ENCODE peak calls at places on chromosomes 1 and 21, in five cellular contexts. D is GM12892, N is NCI-H524 treated with DMSO at 0.1 percent for 48 hours, R is glutamatergic neuron, P is fibroblast of pulmonary artery. Q is an unnamed sample.

GRCh38 chr21:45289655-45290515 is 2.2 kb upstream of the POFUT2 start:
- DNase-seq in D (no peak), N (no peak), R (no peak), P (peak; percentile 50), Q (no peak)

GRCh38 chr1:201562659-201563405 is 23.9 kb downstream of the NAV1 start:
- DNase-seq in D (no peak), N (no peak), R (no peak), P (peak; percentile 80), Q (no peak)

GRCh38 chr1:12508849-12509248 is 109.2 kb downstream of the DHRS3 start:
- DNase-seq in D (no peak), N (no peak), R (no peak), P (no peak), Q (no peak)

GRCh38 chr21:34189506-34189905 is 116.1 kb downstream of the MRPS6 start:
- DNase-seq in D (no peak), N (peak; percentile 87), R (no peak), P (no peak), Q (no peak)

GRCh38 chr1:9183441-9183840 is 51.1 kb upstream of the H6PD start:
- DNase-seq in D (no peak), N (no peak), R (no peak), P (no peak), Q (no peak)

GRCh38 chr1:179814513-179814838 is 63.1 kb downstream of the TOR1AIP2 start:
- DNase-seq in D (no peak), N (no peak), R (peak; percentile 52), P (no peak), Q (no peak)

GRCh38 chr1:68051475-68051874 is 1.0 kb upstream of the DIRAS3 start:
- DNase-seq in D (no peak), N (peak; percentile 33), R (peak; percentile 69), P (peak; percentile 80), Q (peak; percentile 33)

GRCh38 chr1:27430903-27431653 is 38.7 kb downstream of the GPR3 start:
- DNase-seq in D (no peak), N (no peak), R (no peak), P (peak; percentile 38), Q (no peak)

GRCh38 chr1:8299963-8300362 is 18.0 kb upstream of the SLC45A1 start:
- DNase-seq in D (no peak), N (no peak), R (no peak), P (no peak), Q (no peak)

GRCh38 chr1:198656500-198656932 is 17.7 kb downstream of the PTPRC start:
- DNase-seq in D (no peak), N (no peak), R (no peak), P (peak; percentile 24), Q (peak; percentile 36)

GRCh38 chr1:161054232-161054631 is 8.5 kb upstream of the USF1 start:
- DNase-seq in D (no peak), N (no peak), R (no peak), P (no peak), Q (no peak)

GRCh38 chr1:153432874-153433681 is 16.8 kb downstream of the S100A7A start:
- DNase-seq in D (no peak), N (no peak), R (no peak), P (no peak), Q (no peak)

GRCh38 chr1:70745199-70745598 is 302.4 kb downstream of the PTGER3 start:
- DNase-seq in D (no peak), N (no peak), R (no peak), P (peak; percentile 2), Q (peak; percentile 6)

GRCh38 chr1:186218661-186219352 is 156.2 kb downstream of the TPR start:
- DNase-seq in D (no peak), N (no peak), R (no peak), P (no peak), Q (no peak)

GRCh38 chr21:19853709-19854575 is 1144.3 kb upstream of the NCAM2 start:
- DNase-seq in D (no peak), N (peak; percentile 82), R (peak; percentile 44), P (no peak), Q (no peak)

GRCh38 chr1:40915581-40915980 is 53.4 kb upstream of the CITED4 start:
- DNase-seq in D (no peak), N (no peak), R (no peak), P (no peak), Q (no peak)

GRCh38 chr1:10252508-10252907 is 42.1 kb downstream of the KIF1B start:
- DNase-seq in D (no peak), N (no peak), R (no peak), P (peak; percentile 43), Q (peak; percentile 59)

GRCh38 chr1:27941671-27942540 is 7.1 kb downstream of the SMPDL3B start:
- DNase-seq in D (no peak), N (no peak), R (no peak), P (peak; percentile 23), Q (no peak)

GRCh38 chr1:204461331-204462228 is 33.0 kb downstream of the PIK3C2B start:
- DNase-seq in D (no peak), N (no peak), R (no peak), P (no peak), Q (no peak)

GRCh38 chr1:110005971-110006370 is 21.4 kb downstream of the AHCYL1 start:
- DNase-seq in D (no peak), N (no peak), R (no peak), P (peak; percentile 25), Q (no peak)

GRCh38 chr1:42258218-42258617 is 76.8 kb downstream of the FOXJ3 start:
- DNase-seq in D (no peak), N (peak; percentile 41), R (no peak), P (no peak), Q (no peak)

GRCh38 chr1:166351676-166352075 is 184.9 kb upstream of the FAM78B start:
- DNase-seq in D (no peak), N (no peak), R (no peak), P (no peak), Q (no peak)

GRCh38 chr1:232877361-232877991 is 72.3 kb downstream of the MAP10 start:
- DNase-seq in D (no peak), N (no peak), R (no peak), P (no peak), Q (no peak)

GRCh38 chr1:245984390-245985155 is 522.5 kb downstream of the SMYD3 start:
- DNase-seq in D (no peak), N (no peak), R (no peak), P (no peak), Q (no peak)

GRCh38 chr1:55060133-55060999 is 21.0 kb downstream of the PCSK9 start:
- DNase-seq in D (no peak), N (no peak), R (no peak), P (no peak), Q (no peak)

GRCh38 chr1:56336972-56337371 is 242.4 kb downstream of the PLPP3 start:
- DNase-seq in D (no peak), N (no peak), R (no peak), P (no peak), Q (no peak)

GRCh38 chr1:215647738-215648137 is 80.6 kb downstream of the KCTD3 start:
- DNase-seq in D (no peak), N (no peak), R (no peak), P (no peak), Q (no peak)

GRCh38 chr1:39592069-39592468 is 15.5 kb upstream of the PABPC4 start:
- DNase-seq in D (no peak), N (no peak), R (no peak), P (no peak), Q (no peak)